ENCODE peak calls at places on chromosomes 7 and 10, in nine cellular contexts. R, W, Z, X, S, H, T, G and B are unnamed samples.

GRCh38 chr10:75294866-75295692 is 59.3 kb upstream of the COMTD1 start:
- DNase-seq in R (peak; percentile 11), W (peak; percentile 28), Z (peak; percentile 82), X (peak; percentile 69), S (peak; percentile 71), H (peak; percentile 91), T (peak; percentile 77), G (peak; percentile 82), B (peak; percentile 93)

GRCh38 chr7:137074386-137075030 is 206.1 kb downstream of the CHRM2 start:
- DNase-seq in R (no peak), W (no peak), Z (no peak), X (no peak), S (no peak), H (no peak), T (no peak), G (no peak), B (no peak)

GRCh38 chr7:112383671-112384417 is 66.4 kb upstream of the IFRD1 start:
- DNase-seq in R (no peak), W (no peak), Z (no peak), X (no peak), S (no peak), H (no peak), T (no peak), G (no peak), B (no peak)

GRCh38 chr7:36620166-36620708 is 104.1 kb downstream of the AOAH start:
- DNase-seq in R (no peak), W (no peak), Z (no peak), X (no peak), S (no peak), H (no peak), T (no peak), G (no peak), B (no peak)

GRCh38 chr10:110679633-110680472 is 35.7 kb downstream of the RBM20 start:
- DNase-seq in R (no peak), W (no peak), Z (no peak), X (no peak), S (no peak), H (no peak), T (peak; percentile 54), G (no peak), B (no peak)

GRCh38 chr7:128726673-128727072 is 12.5 kb upstream of the CALU start:
- DNase-seq in R (no peak), W (no peak), Z (no peak), X (no peak), S (no peak), H (no peak), T (no peak), G (no peak), B (no peak)

GRCh38 chr7:85184599-85185354 is 2.1 kb downstream of the SEMA3D start:
- DNase-seq in R (no peak), W (no peak), Z (peak; percentile 64), X (peak; percentile 59), S (peak; percentile 33), H (peak; percentile 61), T (no peak), G (no peak), B (no peak)

GRCh38 chr10:28431139-28431538 is 101.8 kb upstream of the WAC start:
- DNase-seq in R (no peak), W (no peak), Z (no peak), X (no peak), S (no peak), H (no peak), T (no peak), G (no peak), B (no peak)

GRCh38 chr7:71145906-71146901 is 14.3 kb downstream of the GALNT17 start:
- DNase-seq in R (no peak), W (no peak), Z (no peak), X (peak; percentile 74), S (no peak), H (no peak), T (no peak), G (no peak), B (no peak)

GRCh38 chr10:43899224-43899959 is 250.7 kb upstream of the ZNF32 start:
- DNase-seq in R (no peak), W (no peak), Z (no peak), X (no peak), S (no peak), H (peak; percentile 54), T (no peak), G (no peak), B (no peak)